ENCODE peak calls at places on chromosomes 3 and 15, in four cellular contexts. D is HTR-8/SVneo; L is stimulated activated effector memory CD8-positive, alpha-beta T cell treated with anti-CD3 and anti-CD28 coated beads, Interleukin-12 subunit alpha, Interleukin-12 subunit beta, amount 100 ng/mL, for 72 hours; F is Kasumi-1. N is an unnamed sample.

GRCh38 chr3:152384412-152384811 is 115.7 kb downstream of the MBNL1 start:
- DNase-seq in F (no peak), L (no peak), D (no peak), N (no peak)

GRCh38 chr3:195746346-195746745 is 25.6 kb downstream of the MUC20 start:
- DNase-seq in F (no peak), L (no peak), D (no peak), N (no peak)

GRCh38 chr3:24985631-24986030 is 442.4 kb upstream of the RARB start:
- DNase-seq in F (no peak), L (no peak), D (no peak), N (no peak)

GRCh38 chr15:41949400-41950126 is 22.8 kb downstream of the EHD4 start:
- DNase-seq in L (no peak), F (no peak), D (no peak), N (no peak)

GRCh38 chr15:35507932-35508638 is 37.9 kb downstream of the DPH6 start:
- DNase-seq in F (no peak), L (no peak), D (no peak), N (no peak)

GRCh38 chr3:195450731-195451229 is 8.0 kb upstream of the ACAP2 start:
- DNase-seq in F (peak; percentile 26), D (no peak), L (no peak), N (peak; percentile 45)

GRCh38 chr3:104145164-104145563 is 1221.5 kb upstream of the ALCAM start:
- DNase-seq in F (no peak), D (no peak), L (no peak), N (no peak)

GRCh38 chr15:84887928-84888327 is 3.5 kb downstream of the SLC28A1 start:
- DNase-seq in D (no peak), L (no peak), F (no peak), N (no peak)

GRCh38 chr3:157532529-157533297 is 29.5 kb upstream of the VEPH1 start:
- DNase-seq in L (no peak), D (peak; percentile 66), F (peak; percentile 91), N (peak; percentile 22)

GRCh38 chr3:55172913-55173312 is 245.1 kb upstream of the LRTM1 start:
- DNase-seq in F (no peak), L (no peak), D (no peak), N (no peak)

GRCh38 chr15:25059698-25060471 is 105.1 kb downstream of the SNRPN start:
- DNase-seq in D (no peak), L (no peak), F (no peak), N (no peak)

GRCh38 chr15:75811616-75812015 is 31.6 kb upstream of the UBE2Q2 start:
- DNase-seq in F (no peak), D (no peak), L (no peak), N (no peak)

GRCh38 chr3:71916747-71917369 is 131.9 kb upstream of the PROK2 start:
- DNase-seq in F (no peak), L (no peak), D (no peak), N (no peak)

GRCh38 chr3:139541156-139541897 is 1.8 kb upstream of the RBP1 start:
- DNase-seq in F (no peak), D (no peak), L (no peak), N (no peak)

GRCh38 chr3:122403489-122403888 is 12.4 kb downstream of the WDR5B start:
- DNase-seq in L (no peak), D (no peak), F (no peak), N (no peak)

GRCh38 chr15:28079313-28079969 is 19.7 kb downstream of the OCA2 start:
- DNase-seq in F (no peak), L (no peak), D (no peak), N (no peak)

GRCh38 chr3:35944915-35945710 is 305.8 kb downstream of the ARPP21 start:
- DNase-seq in L (no peak), D (no peak), F (no peak), N (no peak)

GRCh38 chr3:23811117-23811487 is 5.3 kb downstream of the UBE2E1 start:
- DNase-seq in F (peak; percentile 45), L (no peak), D (no peak), N (peak; percentile 11)

GRCh38 chr15:65056868-65057548 is 10.8 kb downstream of the RASL12 start:
- DNase-seq in D (peak; percentile 53), L (no peak), F (no peak), N (no peak)

GRCh38 chr3:7697538-7697937 is 804.1 kb upstream of the LMCD1 start:
- DNase-seq in D (no peak), L (no peak), F (no peak), N (no peak)

GRCh38 chr3:154244644-154245043 is 79.6 kb downstream of the DHX36 start:
- DNase-seq in L (no peak), F (no peak), D (no peak), N (no peak)

GRCh38 chr15:85335193-85335939 is 45.0 kb upstream of the AKAP13 start:
- DNase-seq in D (no peak), L (no peak), F (no peak), N (no peak)

GRCh38 chr15:42577514-42578031 is 2.2 kb downstream of the STARD9 start:
- DNase-seq in D (no peak), F (no peak), L (no peak), N (peak; percentile 81)

GRCh38 chr3:125594581-125595011 is 701 bp downstream of the OSBPL11 start:
- DNase-seq in D (no peak), F (no peak), L (no peak), N (peak; percentile 22)

GRCh38 chr3:9404680-9405079 is 7.3 kb downstream of the SETD5 start:
- DNase-seq in F (no peak), D (no peak), L (no peak), N (no peak)

GRCh38 chr3:70990723-70991122 is 592.8 kb downstream of the FOXP1 start:
- DNase-seq in L (no peak), F (no peak), D (no peak), N (no peak)

GRCh38 chr3:133114198-133114597 is 76.0 kb downstream of the TMEM108 start:
- DNase-seq in D (no peak), F (no peak), L (no peak), N (no peak)